ENCODE peak calls at places on chromosomes 3 and 15, in five cellular contexts. M is IMR-90, S is A549, O is K562, N is GM12878. J is an unnamed sample.

GRCh38 chr3:129994883-129995559 is 20.5 kb downstream of the TRH start:
- DNase-seq in M (no peak), S (no peak), O (no peak), N (no peak), J (no peak)

GRCh38 chr15:64224508-64224907 is 61.7 kb upstream of the PPIB start:
- DNase-seq in M (peak; percentile 66), S (no peak), O (peak; percentile 73), N (no peak), J (peak; percentile 28)

GRCh38 chr3:29331830-29332637 is 51.2 kb downstream of the RBMS3 start:
- DNase-seq in M (no peak), S (no peak), O (no peak), N (no peak), J (no peak)

GRCh38 chr3:111547645-111548044 is 5.6 kb downstream of the CD96 start:
- DNase-seq in M (no peak), S (no peak), O (peak; percentile 12), N (peak; percentile 70), J (no peak)

GRCh38 chr15:79167776-79168175 is 77.2 kb upstream of the RASGRF1 start:
- DNase-seq in M (no peak), S (no peak), O (no peak), N (no peak), J (no peak)

GRCh38 chr3:111538687-111539086 is 3.3 kb upstream of the CD96 start:
- DNase-seq in M (peak; percentile 72), S (no peak), O (no peak), N (no peak), J (no peak)

GRCh38 chr15:85047271-85047948 is 65.8 kb downstream of the PDE8A start:
- DNase-seq in M (peak; percentile 99), S (peak; percentile 94), O (peak; percentile 72), N (no peak), J (no peak)

GRCh38 chr3:3296858-3297430 is 117.5 kb upstream of the CRBN start:
- DNase-seq in M (no peak), S (no peak), O (no peak), N (no peak), J (no peak)

GRCh38 chr15:55434989-55435825 is 26.9 kb downstream of the PIERCE2 start:
- DNase-seq in M (peak; percentile 64), S (peak; percentile 64), O (peak; percentile 76), N (no peak), J (peak; percentile 68)

GRCh38 chr3:107959767-107960166 is 131.1 kb downstream of the CD47 start:
- DNase-seq in M (peak; percentile 36), S (no peak), O (peak; percentile 1), N (no peak), J (no peak)

GRCh38 chr3:44988073-44988472 is 12.0 kb downstream of the EXOSC7 start:
- DNase-seq in M (no peak), S (peak; percentile 22), O (peak; percentile 54), N (no peak), J (peak; percentile 34)

GRCh38 chr3:47152578-47152977 is 11.3 kb downstream of the SETD2 start:
- DNase-seq in M (peak; percentile 19), S (no peak), O (peak; percentile 46), N (no peak), J (no peak)

GRCh38 chr3:10508235-10508618 is 2.8 kb upstream of the ATP2B2 start:
- DNase-seq in M (no peak), S (no peak), O (no peak), N (no peak), J (no peak)

GRCh38 chr3:150296123-150296750 is 111.9 kb upstream of the TSC22D2 start:
- DNase-seq in M (peak; percentile 22), S (no peak), O (no peak), N (no peak), J (no peak)

GRCh38 chr3:28286595-28286994 is 45.2 kb downstream of the CMC1 start:
- DNase-seq in M (peak; percentile 46), S (peak; percentile 15), O (peak; percentile 32), N (peak; percentile 8), J (peak; percentile 26)

GRCh38 chr15:47360296-47360695 is 357.0 kb upstream of the SEMA6D start:
- DNase-seq in M (peak; percentile 21), S (no peak), O (no peak), N (no peak), J (no peak)

GRCh38 chr3:17130956-17131355 is 246.2 kb downstream of the PLCL2 start:
- DNase-seq in M (no peak), S (no peak), O (no peak), N (no peak), J (no peak)

GRCh38 chr15:69311319-69311721 is 12.6 kb downstream of the PAQR5 start:
- DNase-seq in M (peak; percentile 83), S (peak; percentile 67), O (no peak), N (no peak), J (no peak)

GRCh38 chr3:57787867-57788623 is 31.9 kb downstream of the SLMAP start:
- DNase-seq in M (peak; percentile 34), S (no peak), O (peak; percentile 85), N (peak; percentile 57), J (peak; percentile 15)

GRCh38 chr3:188349276-188349962 is 195.5 kb downstream of the LPP start:
- DNase-seq in M (no peak), S (no peak), O (peak; percentile 1), N (no peak), J (no peak)

GRCh38 chr15:60362318-60363023 is 35.3 kb downstream of the ANXA2 start:
- DNase-seq in M (peak; percentile 78), S (peak; percentile 64), O (peak; percentile 22), N (no peak), J (no peak)

DNA sequence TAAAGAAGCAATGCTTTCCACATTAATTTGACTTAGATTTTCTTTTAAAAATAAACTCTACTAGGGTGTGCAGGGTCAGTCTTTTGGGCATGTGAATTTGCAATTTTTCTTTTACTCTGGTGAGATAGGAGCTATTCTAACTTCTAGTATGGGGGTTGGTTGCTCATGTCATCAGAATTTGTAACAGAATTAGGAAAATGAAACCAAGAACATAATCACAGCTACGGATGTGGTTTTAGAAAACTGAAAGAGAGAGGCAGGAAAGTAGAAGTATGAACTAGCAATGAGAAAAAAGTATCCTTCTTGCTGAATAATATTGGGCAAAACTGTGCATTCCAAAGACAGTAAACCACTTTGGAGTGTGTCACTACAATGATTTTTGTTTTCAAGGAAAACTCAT is 43.4 kb downstream of the ADPGK start:
- DNase-seq in M (no peak), S (no peak), O (no peak), N (peak; percentile 50), J (no peak)
- TF ChIP-seq RCOR1 in M (no peak), S (no peak), O (no peak), N (no peak), J (no peak)

DNA sequence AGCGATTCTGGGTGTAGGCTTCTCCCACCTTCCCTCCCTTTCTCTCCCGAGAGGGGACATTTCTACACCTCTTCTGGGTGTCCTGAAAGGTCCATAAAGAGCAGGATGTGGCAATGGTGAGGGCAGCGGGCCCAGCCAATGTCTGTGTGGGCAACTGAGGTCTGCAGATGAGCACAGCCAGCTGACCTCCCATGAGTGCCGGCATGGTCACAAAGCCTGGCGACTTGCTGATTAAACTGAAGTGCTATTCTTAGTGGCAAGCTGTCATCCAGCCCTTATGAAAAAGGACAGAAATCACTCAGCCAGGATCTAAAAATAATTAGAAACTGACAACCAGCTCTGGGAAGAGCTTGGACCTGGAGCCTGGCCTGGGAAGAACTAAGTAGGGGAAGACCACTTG is 124.3 kb upstream of the RGMA start:
- DNase-seq in M (no peak), S (no peak), O (no peak), N (no peak), J (no peak)
- TF ChIP-seq RCOR1 in M (no peak), S (no peak), O (no peak), N (no peak), J (no peak)

DNA sequence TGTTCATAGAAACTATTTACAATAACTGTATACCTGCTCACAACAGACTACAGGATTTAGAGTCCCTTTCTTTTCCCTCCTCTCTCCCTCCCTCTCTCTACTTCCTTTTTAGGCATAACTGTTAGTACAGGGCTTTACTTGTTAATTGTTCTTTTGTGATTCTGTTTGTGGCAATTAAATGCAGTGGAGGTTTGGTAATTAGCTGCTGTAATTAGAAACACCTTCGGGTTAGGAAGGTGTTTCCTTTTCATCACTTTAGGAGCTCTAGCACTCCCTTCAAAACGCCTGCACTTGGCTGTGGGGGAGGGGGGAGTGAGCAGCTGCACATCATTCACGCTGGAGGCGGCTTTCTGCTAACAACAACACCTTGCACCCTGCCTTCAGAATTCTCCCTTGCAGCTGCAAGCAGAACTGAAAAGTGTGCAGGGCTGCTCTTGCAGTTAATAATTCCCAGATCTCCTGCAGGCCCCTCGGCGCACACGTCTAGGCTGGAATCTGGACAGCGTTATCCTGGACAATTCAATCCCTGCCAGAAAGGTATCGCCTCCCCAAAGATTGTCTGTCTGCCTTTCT is 242.6 kb upstream of the RGMA start:
- DNase-seq in M (no peak), S (no peak), O (no peak), N (no peak), J (peak; percentile 75)
- TF ChIP-seq RCOR1 in M (no peak), S (no peak), O (no peak), N (no peak), J (peak; percentile 83)

DNA sequence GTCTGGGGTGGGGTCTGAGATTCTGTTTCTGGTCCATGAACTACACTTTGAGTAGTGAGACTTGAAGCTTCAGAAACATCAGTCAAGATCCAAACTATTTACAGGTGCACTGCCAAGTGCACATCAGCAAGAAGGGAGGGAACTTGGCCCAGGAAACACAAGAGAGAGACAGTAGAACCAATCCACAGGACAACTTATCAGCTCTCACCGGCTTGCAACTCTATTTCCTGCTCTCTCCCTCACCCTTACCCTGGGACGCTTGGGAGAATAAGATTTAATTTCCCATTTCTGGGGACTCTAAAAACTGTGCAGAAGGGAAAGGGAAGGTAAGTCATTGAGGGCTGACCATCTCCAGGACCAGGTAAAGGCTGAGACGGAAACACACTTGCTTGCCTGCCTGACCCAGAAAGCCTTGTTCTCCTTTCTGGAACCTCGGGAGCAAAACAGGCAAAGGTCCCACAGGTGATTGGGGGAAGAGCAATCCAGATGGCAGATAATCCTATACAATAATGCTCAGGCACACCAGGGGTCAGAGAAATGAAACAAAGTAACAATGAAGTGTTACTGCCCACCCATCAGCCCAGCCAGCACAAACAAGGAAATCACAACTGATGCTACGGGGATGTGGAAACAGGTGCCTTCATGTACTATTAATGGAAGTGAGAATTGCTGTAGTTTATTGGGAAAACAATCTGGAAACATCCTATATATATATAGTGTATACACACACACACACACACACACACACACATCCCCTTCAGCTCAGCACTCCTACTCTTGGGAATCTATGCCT is 154.4 kb downstream of the XXYLT1 start:
- DNase-seq in M (no peak), S (no peak), O (peak; percentile 71), N (no peak), J (no peak)
- TF ChIP-seq RCOR1 in M (no peak), S (no peak), O (peak; percentile 83), N (no peak), J (no peak)

GRCh38 chr15:65821070-65821469 is 29.0 kb upstream of the DENND4A start:
- DNase-seq in M (no peak), S (no peak), O (no peak), N (no peak), J (no peak)

GRCh38 chr15:65816441-65816840 is 24.3 kb upstream of the DENND4A start:
- DNase-seq in M (no peak), S (no peak), O (no peak), N (no peak), J (no peak)

GRCh38 chr15:65819563-65819960 is 27.5 kb upstream of the DENND4A start:
- DNase-seq in M (peak; percentile 52), S (no peak), O (peak; percentile 87), N (no peak), J (no peak)

GRCh38 chr15:65824031-65824743 is 32.1 kb upstream of the DENND4A start:
- DNase-seq in M (peak; percentile 70), S (peak; percentile 88), O (peak; percentile 88), N (no peak), J (peak; percentile 71)

GRCh38 chr15:65818927-65819562 is 27.0 kb upstream of the DENND4A start:
- DNase-seq in M (peak; percentile 25), S (no peak), O (peak; percentile 55), N (peak; percentile 78), J (no peak)
- TF ChIP-seq RCOR1 in M (no peak), S (no peak), O (no peak), N (no peak), J (no peak)